ENCODE peak calls at places on chromosomes 12 and 14, in seven cellular contexts. W, Q, V, I, O, R and F are unnamed samples.
A peak's percentile ranks its signal among the peaks of the same experiment; 100 is the strongest.

GRCh38 chr12:38399711-38400205 is 83.2 kb downstream of the ALG10B start:
- DNase-seq in V (no peak), R (no peak), W (no peak), I (no peak), O (no peak), Q (no peak), F (no peak)

GRCh38 chr12:58795825-58796224 is 124.5 kb downstream of the LRIG3 start:
- DNase-seq in W (no peak), O (no peak), V (no peak), I (no peak), Q (no peak), R (no peak), F (no peak)

GRCh38 chr12:55723516-55724225 is 3.5 kb downstream of the RDH5 start:
- DNase-seq in I (no peak), R (peak; percentile 42), V (no peak), W (no peak), Q (no peak), O (no peak), F (no peak)

GRCh38 chr12:1663440-1664132 is 27.3 kb upstream of the ADIPOR2 start:
- DNase-seq in I (no peak), Q (no peak), O (no peak), V (no peak), R (no peak), W (no peak), F (no peak)

GRCh38 chr14:70640938-70641547 is 673 bp upstream of the TTC9 start:
- DNase-seq in W (peak; percentile 60), O (peak; percentile 18), Q (no peak), I (peak; percentile 52), V (no peak), R (no peak), F (peak; percentile 75)

GRCh38 chr14:68975667-68976066 is 3.4 kb downstream of the ACTN1 start:
- DNase-seq in Q (no peak), I (no peak), R (no peak), O (no peak), W (no peak), V (no peak), F (peak; percentile 93)

GRCh38 chr12:108337235-108338223 is 1.6 kb downstream of the CMKLR1 start:
- DNase-seq in O (no peak), Q (no peak), W (no peak), R (no peak), V (peak; percentile 15), I (peak; percentile 74), F (peak; percentile 29)

GRCh38 chr14:68527329-68527851 is 265.5 kb downstream of the ZFP36L1 start:
- DNase-seq in Q (no peak), V (no peak), I (no peak), O (no peak), W (no peak), R (no peak), F (no peak)

GRCh38 chr14:95993768-95994592 is 45.2 kb upstream of the C14orf132 start:
- DNase-seq in I (peak; percentile 92), R (no peak), O (peak; percentile 18), W (peak; percentile 12), Q (no peak), V (peak; percentile 25), F (peak; percentile 45)

GRCh38 chr12:104827587-104827986 is 130.5 kb downstream of the SLC41A2 start:
- DNase-seq in Q (no peak), W (no peak), R (no peak), V (no peak), O (no peak), I (peak; percentile 76), F (no peak)

GRCh38 chr14:33714527-33715222 is 236.2 kb downstream of the EGLN3 start:
- DNase-seq in R (no peak), W (no peak), O (no peak), Q (no peak), V (no peak), I (no peak), F (peak; percentile 14)

GRCh38 chr12:117494833-117495714 is 133.6 kb upstream of the NOS1 start:
- DNase-seq in R (no peak), Q (no peak), W (no peak), I (peak; percentile 23), O (no peak), V (no peak), F (no peak)

GRCh38 chr14:92524603-92525185 is 11.1 kb downstream of the RIN3 start:
- DNase-seq in Q (no peak), O (no peak), V (no peak), I (no peak), R (no peak), W (no peak), F (no peak)

GRCh38 chr12:50220357-50221061 is 53.3 kb upstream of the CERS5 start:
- DNase-seq in Q (no peak), R (no peak), V (no peak), O (no peak), W (peak; percentile 88), I (no peak), F (peak; percentile 98)

GRCh38 chr14:91395998-91396660 is 21.5 kb downstream of the CCDC88C start:
- DNase-seq in V (no peak), R (no peak), Q (no peak), I (peak; percentile 57), O (no peak), W (no peak), F (peak; percentile 91)

GRCh38 chr12:121915841-121916321 is 2.5 kb upstream of the CFAP251 start:
- DNase-seq in R (no peak), O (no peak), V (no peak), I (no peak), Q (no peak), W (no peak), F (peak; percentile 71)